ENCODE peak calls at places on chromosome 15, in seven cellular contexts. One of them, this sample, is unnamed.

GRCh38 chr15:41501961-41502786 is 8.5 kb downstream of the ITPKA start:
- DNase-seq in thyroid gland: no peak
- DNase-seq in activated gamma-delta T cell treated with Interleukin-2 at 50 U/mL for 16 hours: peak
- DNase-seq in progenitor cell of endocrine pancreas: no peak
- DNase-seq in heart left ventricle: no peak
- DNase-seq in substantia nigra: no peak
- DNase-seq in activated T-helper 9 cell treated with anti-CD3 and anti-CD28 coated beads, Interleukin-2, amount 50 U/mL, for 16 hours: no peak
- DNase-seq in this sample: no peak

GRCh38 chr15:35209838-35210237 is 124.7 kb upstream of the NANOGP8 start:
- DNase-seq in activated gamma-delta T cell treated with Interleukin-2 at 50 U/mL for 16 hours: no peak
- DNase-seq in substantia nigra: no peak
- DNase-seq in thyroid gland: no peak
- DNase-seq in progenitor cell of endocrine pancreas: no peak
- DNase-seq in heart left ventricle: no peak
- DNase-seq in activated T-helper 9 cell treated with anti-CD3 and anti-CD28 coated beads, Interleukin-2, amount 50 U/mL, for 16 hours: no peak
- DNase-seq in this sample: no peak

GRCh38 chr15:64806509-64806908 is 18.9 kb downstream of the PIF1 start:
- DNase-seq in activated gamma-delta T cell treated with Interleukin-2 at 50 U/mL for 16 hours: no peak
- DNase-seq in substantia nigra: no peak
- DNase-seq in heart left ventricle: no peak
- DNase-seq in activated T-helper 9 cell treated with anti-CD3 and anti-CD28 coated beads, Interleukin-2, amount 50 U/mL, for 16 hours: no peak
- DNase-seq in thyroid gland: no peak
- DNase-seq in progenitor cell of endocrine pancreas: no peak
- DNase-seq in this sample: no peak

GRCh38 chr15:74445816-74446763 is 12.3 kb upstream of the SEMA7A start:
- DNase-seq in thyroid gland: no peak
- DNase-seq in heart left ventricle: no peak
- DNase-seq in progenitor cell of endocrine pancreas: no peak
- DNase-seq in activated gamma-delta T cell treated with Interleukin-2 at 50 U/mL for 16 hours: no peak
- DNase-seq in activated T-helper 9 cell treated with anti-CD3 and anti-CD28 coated beads, Interleukin-2, amount 50 U/mL, for 16 hours: no peak
- DNase-seq in substantia nigra: no peak
- DNase-seq in this sample: no peak

GRCh38 chr15:56468271-56468912 is 3.5 kb upstream of the MNS1 start:
- DNase-seq in heart left ventricle: no peak
- DNase-seq in activated T-helper 9 cell treated with anti-CD3 and anti-CD28 coated beads, Interleukin-2, amount 50 U/mL, for 16 hours: no peak
- DNase-seq in activated gamma-delta T cell treated with Interleukin-2 at 50 U/mL for 16 hours: no peak
- DNase-seq in thyroid gland: no peak
- DNase-seq in substantia nigra: no peak
- DNase-seq in progenitor cell of endocrine pancreas: no peak
- DNase-seq in this sample: no peak

GRCh38 chr15:75904241-75904631 is 558 bp downstream of the FBXO22 start:
- DNase-seq in thyroid gland: no peak
- DNase-seq in substantia nigra: peak
- DNase-seq in activated T-helper 9 cell treated with anti-CD3 and anti-CD28 coated beads, Interleukin-2, amount 50 U/mL, for 16 hours: no peak
- DNase-seq in activated gamma-delta T cell treated with Interleukin-2 at 50 U/mL for 16 hours: peak
- DNase-seq in progenitor cell of endocrine pancreas: peak
- DNase-seq in heart left ventricle: no peak
- DNase-seq in this sample: no peak

GRCh38 chr15:69576948-69577351 is 124.3 kb downstream of the RPLP1 start:
- DNase-seq in progenitor cell of endocrine pancreas: no peak
- DNase-seq in thyroid gland: no peak
- DNase-seq in substantia nigra: no peak
- DNase-seq in activated T-helper 9 cell treated with anti-CD3 and anti-CD28 coated beads, Interleukin-2, amount 50 U/mL, for 16 hours: no peak
- DNase-seq in heart left ventricle: no peak
- DNase-seq in activated gamma-delta T cell treated with Interleukin-2 at 50 U/mL for 16 hours: no peak
- DNase-seq in this sample: no peak

GRCh38 chr15:75884041-75884440 is 19.6 kb upstream of the FBXO22 start:
- DNase-seq in progenitor cell of endocrine pancreas: no peak
- DNase-seq in activated gamma-delta T cell treated with Interleukin-2 at 50 U/mL for 16 hours: no peak
- DNase-seq in substantia nigra: no peak
- DNase-seq in thyroid gland: no peak
- DNase-seq in activated T-helper 9 cell treated with anti-CD3 and anti-CD28 coated beads, Interleukin-2, amount 50 U/mL, for 16 hours: no peak
- DNase-seq in heart left ventricle: no peak
- DNase-seq in this sample: no peak

GRCh38 chr15:88018865-88019626 is 237.5 kb downstream of the NTRK3 start:
- DNase-seq in progenitor cell of endocrine pancreas: no peak
- DNase-seq in thyroid gland: no peak
- DNase-seq in activated T-helper 9 cell treated with anti-CD3 and anti-CD28 coated beads, Interleukin-2, amount 50 U/mL, for 16 hours: no peak
- DNase-seq in heart left ventricle: no peak
- DNase-seq in substantia nigra: no peak
- DNase-seq in activated gamma-delta T cell treated with Interleukin-2 at 50 U/mL for 16 hours: no peak
- DNase-seq in this sample: no peak

GRCh38 chr15:67067161-67067853 is 1.9 kb downstream of the SMAD3 start:
- DNase-seq in heart left ventricle: no peak
- DNase-seq in substantia nigra: no peak
- DNase-seq in thyroid gland: no peak
- DNase-seq in activated gamma-delta T cell treated with Interleukin-2 at 50 U/mL for 16 hours: no peak
- DNase-seq in progenitor cell of endocrine pancreas: no peak
- DNase-seq in activated T-helper 9 cell treated with anti-CD3 and anti-CD28 coated beads, Interleukin-2, amount 50 U/mL, for 16 hours: no peak
- DNase-seq in this sample: no peak

GRCh38 chr15:75693501-75694240 is 19.0 kb downstream of the CSPG4 start:
- DNase-seq in progenitor cell of endocrine pancreas: no peak
- DNase-seq in substantia nigra: no peak
- DNase-seq in activated T-helper 9 cell treated with anti-CD3 and anti-CD28 coated beads, Interleukin-2, amount 50 U/mL, for 16 hours: no peak
- DNase-seq in thyroid gland: no peak
- DNase-seq in heart left ventricle: no peak
- DNase-seq in activated gamma-delta T cell treated with Interleukin-2 at 50 U/mL for 16 hours: no peak
- DNase-seq in this sample: no peak

GRCh38 chr15:78761891-78762385 is 49.3 kb downstream of the ADAMTS7 start:
- DNase-seq in substantia nigra: no peak
- DNase-seq in heart left ventricle: peak
- DNase-seq in progenitor cell of endocrine pancreas: no peak
- DNase-seq in thyroid gland: no peak
- DNase-seq in activated T-helper 9 cell treated with anti-CD3 and anti-CD28 coated beads, Interleukin-2, amount 50 U/mL, for 16 hours: no peak
- DNase-seq in activated gamma-delta T cell treated with Interleukin-2 at 50 U/mL for 16 hours: no peak
- DNase-seq in this sample: no peak

GRCh38 chr15:25883860-25884259 is 20.7 kb upstream of the ATP10A start:
- DNase-seq in heart left ventricle: no peak
- DNase-seq in activated T-helper 9 cell treated with anti-CD3 and anti-CD28 coated beads, Interleukin-2, amount 50 U/mL, for 16 hours: no peak
- DNase-seq in thyroid gland: no peak
- DNase-seq in progenitor cell of endocrine pancreas: no peak
- DNase-seq in activated gamma-delta T cell treated with Interleukin-2 at 50 U/mL for 16 hours: no peak
- DNase-seq in substantia nigra: no peak
- DNase-seq in this sample: peak

GRCh38 chr15:73813071-73813470 is 59.9 kb upstream of the INSYN1 start:
- DNase-seq in substantia nigra: no peak
- DNase-seq in activated T-helper 9 cell treated with anti-CD3 and anti-CD28 coated beads, Interleukin-2, amount 50 U/mL, for 16 hours: no peak
- DNase-seq in progenitor cell of endocrine pancreas: no peak
- DNase-seq in thyroid gland: no peak
- DNase-seq in activated gamma-delta T cell treated with Interleukin-2 at 50 U/mL for 16 hours: no peak
- DNase-seq in heart left ventricle: no peak
- DNase-seq in this sample: no peak

GRCh38 chr15:74828835-74829234 is 2.4 kb downstream of the CPLX3 start:
- DNase-seq in activated gamma-delta T cell treated with Interleukin-2 at 50 U/mL for 16 hours: no peak
- DNase-seq in activated T-helper 9 cell treated with anti-CD3 and anti-CD28 coated beads, Interleukin-2, amount 50 U/mL, for 16 hours: no peak
- DNase-seq in progenitor cell of endocrine pancreas: no peak
- DNase-seq in thyroid gland: no peak
- DNase-seq in heart left ventricle: no peak
- DNase-seq in substantia nigra: no peak
- DNase-seq in this sample: no peak